ENCODE peak calls at places on chromosomes 4 and X, in nine cellular contexts. L is heart right ventricle; X is fibroblast of mammary gland; T is GM04504; I is GM03348; J is RPMI7951; H is EL; U is activated naive CD4-positive, alpha-beta T cell treated with Interleukin-2 at 50 U/mL for 16 hours; V is activated CD4-positive, alpha-beta T cell treated with anti-CD3 and anti-CD28 coated beads for 1 hour. M is an unnamed sample.

GRCh38 chrX:20515841-20516461 is 249.2 kb upstream of the RPS6KA3 start:
- DNase-seq in V (no peak), J (peak), H (peak), I (peak), L (no peak), X (peak), T (peak), U (peak), M (peak)

GRCh38 chrX:40099046-40099968 is 1.5 kb upstream of the BCOR start:
- DNase-seq in I (peak), H (peak), V (peak), U (peak), J (peak), L (peak), X (no peak), T (no peak), M (no peak)

GRCh38 chr4:185211035-185211434 is 1.6 kb downstream of the SNX25 start:
- DNase-seq in T (no peak), V (no peak), U (no peak), L (no peak), X (no peak), I (no peak), J (no peak), H (no peak), M (no peak)

GRCh38 chrX:27598312-27598711 is 8.2 kb downstream of the DCAF8L2 start:
- DNase-seq in T (no peak), H (no peak), V (no peak), U (no peak), J (no peak), X (no peak), I (no peak), L (peak), M (no peak)

GRCh38 chrX:47838361-47838760 is 1.7 kb downstream of the ZNF81 start:
- DNase-seq in I (no peak), X (no peak), T (no peak), J (no peak), H (no peak), U (no peak), V (no peak), L (no peak), M (no peak)

GRCh38 chrX:85544609-85545008 is 165.1 kb upstream of the POF1B start:
- DNase-seq in L (no peak), U (no peak), T (peak), V (no peak), X (peak), J (no peak), I (peak), H (no peak), M (no peak)

GRCh38 chrX:66163849-66164401 is at the start of gene HEPH:
- DNase-seq in V (no peak), L (peak), J (no peak), X (peak), U (no peak), H (no peak), I (peak), T (peak), M (no peak)

GRCh38 chr4:150211016-150211415 is 132.8 kb downstream of the DCLK2 start:
- DNase-seq in T (no peak), H (peak), J (no peak), L (no peak), V (no peak), X (peak), U (no peak), I (no peak), M (no peak)

GRCh38 chr4:154490589-154491340 is 834 bp downstream of the DCHS2 start:
- DNase-seq in X (no peak), T (no peak), L (no peak), H (no peak), V (no peak), U (no peak), J (no peak), I (peak), M (no peak)

GRCh38 chr4:76430519-76431388 is 4.3 kb upstream of the SHROOM3 start:
- DNase-seq in T (peak), X (peak), H (peak), L (no peak), V (no peak), J (peak), U (no peak), I (peak), M (peak)

GRCh38 chr4:125140966-125141495 is 173.7 kb upstream of the FAT4 start:
- DNase-seq in T (peak), L (no peak), U (no peak), X (peak), I (peak), J (no peak), V (no peak), H (peak), M (no peak)

GRCh38 chr4:121765368-121765705 is 373 bp upstream of the SMIM43 start:
- DNase-seq in T (no peak), V (no peak), L (no peak), I (no peak), J (no peak), X (no peak), U (no peak), H (no peak), M (no peak)

GRCh38 chr4:147707892-147708672 is 23.8 kb upstream of the ARHGAP10 start:
- DNase-seq in L (peak), U (peak), H (peak), I (peak), X (peak), J (peak), V (peak), T (no peak), M (no peak)

GRCh38 chrX:12955882-12956703 is 18.8 kb upstream of the TMSB4X start:
- DNase-seq in T (peak), V (no peak), I (peak), X (peak), H (peak), U (peak), J (peak), L (peak), M (no peak)

GRCh38 chr4:113899260-113900177 is 79.9 kb downstream of the ARSJ start:
- DNase-seq in H (no peak), J (no peak), I (no peak), L (no peak), U (peak), X (no peak), V (no peak), T (no peak), M (no peak)

GRCh38 chrX:37796805-37797204 is 16.9 kb downstream of the CYBB start:
- DNase-seq in J (no peak), V (no peak), U (no peak), T (no peak), L (peak), H (no peak), X (no peak), I (no peak), M (no peak)

GRCh38 chr4:53168237-53168636 is 197.6 kb downstream of the SCFD2 start:
- DNase-seq in X (no peak), U (no peak), I (no peak), H (no peak), J (no peak), L (no peak), T (no peak), V (no peak), M (no peak)

GRCh38 chr4:145289403-145290076 is 109.2 kb upstream of the OTUD4 start:
- DNase-seq in X (peak), J (no peak), V (no peak), U (no peak), H (no peak), T (peak), L (no peak), I (peak), M (peak)

GRCh38 chr4:168604496-168605373 is 107.9 kb downstream of the PALLD start:
- DNase-seq in X (peak), V (no peak), H (peak), J (peak), T (peak), U (no peak), I (peak), L (peak), M (no peak)

GRCh38 chr4:118848242-118848641 is 12.3 kb upstream of the SEC24D start:
- DNase-seq in U (no peak), I (no peak), X (no peak), T (no peak), L (no peak), V (no peak), H (no peak), J (no peak), M (no peak)

GRCh38 chr4:6113641-6114040 is 86.7 kb downstream of the JAKMIP1 start:
- DNase-seq in L (no peak), I (no peak), X (no peak), U (no peak), V (no peak), J (no peak), T (no peak), H (no peak), M (no peak)

GRCh38 chr4:147749811-147750321 is 18.0 kb downstream of the ARHGAP10 start:
- DNase-seq in U (no peak), X (no peak), I (no peak), T (no peak), H (no peak), V (no peak), J (no peak), L (no peak), M (no peak)

GRCh38 chr4:121583396-121583795 is 113.4 kb downstream of the ANXA5 start:
- DNase-seq in H (no peak), V (no peak), T (no peak), U (no peak), X (no peak), L (no peak), J (no peak), I (no peak), M (no peak)

GRCh38 chr4:66351761-66352160 is 681.5 kb upstream of the EPHA5 start:
- DNase-seq in T (no peak), L (no peak), H (peak), U (no peak), I (no peak), V (no peak), J (no peak), X (no peak), M (no peak)

GRCh38 chr4:80197601-80198444 is 520 bp downstream of the PRDM8 start:
- DNase-seq in H (peak), U (no peak), I (peak), X (no peak), J (peak), L (no peak), T (no peak), V (no peak), M (no peak)